ENCODE peak calls at places on chromosome 3, in five cellular contexts. One of them, this sample, is unnamed.

GRCh38 chr3:49992351-49992750 is 52.4 kb downstream of the RBM6 start:
- DNase-seq in choroid plexus epithelial cell: no peak
- DNase-seq in CD8-positive, alpha-beta T cell: no peak
- DNase-seq in GM23248: no peak
- DNase-seq in left ventricle myocardium inferior: no peak
- DNase-seq in this sample: no peak

GRCh38 chr3:168459229-168459784 is 363.6 kb upstream of the GOLIM4 start:
- DNase-seq in GM23248: peak; percentile 49
- DNase-seq in CD8-positive, alpha-beta T cell: no peak
- DNase-seq in choroid plexus epithelial cell: no peak
- DNase-seq in left ventricle myocardium inferior: no peak
- DNase-seq in this sample: no peak

GRCh38 chr3:196585044-196585757 is 16.7 kb downstream of the FBXO45 start:
- DNase-seq in choroid plexus epithelial cell: peak; percentile 13
- DNase-seq in CD8-positive, alpha-beta T cell: no peak
- DNase-seq in left ventricle myocardium inferior: no peak
- DNase-seq in GM23248: peak; percentile 21
- DNase-seq in this sample: no peak

GRCh38 chr3:166837535-166837934 is 542.6 kb downstream of the ZBBX start:
- DNase-seq in left ventricle myocardium inferior: no peak
- DNase-seq in CD8-positive, alpha-beta T cell: no peak
- DNase-seq in choroid plexus epithelial cell: no peak
- DNase-seq in GM23248: no peak
- DNase-seq in this sample: peak; percentile 62

GRCh38 chr3:15974647-15975046 is 176.9 kb upstream of the ANKRD28 start:
- DNase-seq in choroid plexus epithelial cell: no peak
- DNase-seq in CD8-positive, alpha-beta T cell: no peak
- DNase-seq in left ventricle myocardium inferior: no peak
- DNase-seq in GM23248: no peak
- DNase-seq in this sample: no peak

GRCh38 chr3:139357899-139358298 is 14.1 kb downstream of the MRPS22 start:
- DNase-seq in left ventricle myocardium inferior: no peak
- DNase-seq in CD8-positive, alpha-beta T cell: no peak
- DNase-seq in choroid plexus epithelial cell: no peak
- DNase-seq in GM23248: no peak
- DNase-seq in this sample: no peak

GRCh38 chr3:146093928-146094327 is 67.1 kb downstream of the PLOD2 start:
- DNase-seq in left ventricle myocardium inferior: no peak
- DNase-seq in GM23248: peak; percentile 49
- DNase-seq in CD8-positive, alpha-beta T cell: no peak
- DNase-seq in choroid plexus epithelial cell: peak; percentile 66
- DNase-seq in this sample: peak; percentile 34

GRCh38 chr3:66037330-66037985 is 1.3 kb downstream of the MAGI1 start:
- DNase-seq in left ventricle myocardium inferior: peak; percentile 46
- DNase-seq in GM23248: peak; percentile 77
- DNase-seq in choroid plexus epithelial cell: peak; percentile 59
- DNase-seq in CD8-positive, alpha-beta T cell: no peak
- DNase-seq in this sample: peak; percentile 63

GRCh38 chr3:148931574-148931973 is 59.8 kb upstream of the GYG1 start:
- DNase-seq in choroid plexus epithelial cell: no peak
- DNase-seq in left ventricle myocardium inferior: no peak
- DNase-seq in CD8-positive, alpha-beta T cell: no peak
- DNase-seq in GM23248: no peak
- DNase-seq in this sample: no peak

GRCh38 chr3:106811376-106811775 is 565.9 kb upstream of the CCDC54 start:
- DNase-seq in left ventricle myocardium inferior: no peak
- DNase-seq in GM23248: peak; percentile 76
- DNase-seq in choroid plexus epithelial cell: peak; percentile 65
- DNase-seq in CD8-positive, alpha-beta T cell: no peak
- DNase-seq in this sample: peak; percentile 73

GRCh38 chr3:33299395-33300081 is 22.3 kb downstream of the FBXL2 start:
- DNase-seq in GM23248: peak; percentile 79
- DNase-seq in choroid plexus epithelial cell: peak; percentile 70
- DNase-seq in left ventricle myocardium inferior: no peak
- DNase-seq in CD8-positive, alpha-beta T cell: no peak
- DNase-seq in this sample: peak; percentile 85

GRCh38 chr3:194233150-194233549 is 97.2 kb downstream of the HES1 start:
- DNase-seq in CD8-positive, alpha-beta T cell: no peak
- DNase-seq in GM23248: no peak
- DNase-seq in choroid plexus epithelial cell: no peak
- DNase-seq in left ventricle myocardium inferior: no peak
- DNase-seq in this sample: no peak

GRCh38 chr3:142943870-142944269 is 19.6 kb downstream of the PAQR9 start:
- DNase-seq in CD8-positive, alpha-beta T cell: no peak
- DNase-seq in GM23248: no peak
- DNase-seq in choroid plexus epithelial cell: no peak
- DNase-seq in left ventricle myocardium inferior: no peak
- DNase-seq in this sample: peak; percentile 73

GRCh38 chr3:13626915-13627460 is 78.1 kb downstream of the FBLN2 start:
- DNase-seq in GM23248: no peak
- DNase-seq in left ventricle myocardium inferior: no peak
- DNase-seq in choroid plexus epithelial cell: no peak
- DNase-seq in CD8-positive, alpha-beta T cell: no peak
- DNase-seq in this sample: no peak

GRCh38 chr3:6417174-6417573 is 443.7 kb upstream of the GRM7 start:
- DNase-seq in left ventricle myocardium inferior: no peak
- DNase-seq in CD8-positive, alpha-beta T cell: no peak
- DNase-seq in GM23248: no peak
- DNase-seq in choroid plexus epithelial cell: no peak
- DNase-seq in this sample: no peak

GRCh38 chr3:186360779-186361178 is 1.3 kb downstream of the DGKG start:
- DNase-seq in left ventricle myocardium inferior: peak; percentile 45
- DNase-seq in GM23248: no peak
- DNase-seq in choroid plexus epithelial cell: no peak
- DNase-seq in CD8-positive, alpha-beta T cell: no peak
- DNase-seq in this sample: no peak

GRCh38 chr3:184710870-184711365 is 946 bp downstream of the MAGEF1 start:
- DNase-seq in left ventricle myocardium inferior: no peak
- DNase-seq in choroid plexus epithelial cell: no peak
- DNase-seq in GM23248: peak; percentile 58
- DNase-seq in CD8-positive, alpha-beta T cell: peak; percentile 22
- DNase-seq in this sample: no peak

GRCh38 chr3:1703169-1703568 is 395.5 kb upstream of the CNTN4 start:
- DNase-seq in left ventricle myocardium inferior: no peak
- DNase-seq in choroid plexus epithelial cell: no peak
- DNase-seq in CD8-positive, alpha-beta T cell: no peak
- DNase-seq in GM23248: no peak
- DNase-seq in this sample: no peak

GRCh38 chr3:10518506-10519150 is 13.2 kb upstream of the ATP2B2 start:
- DNase-seq in CD8-positive, alpha-beta T cell: no peak
- DNase-seq in left ventricle myocardium inferior: peak; percentile 30
- DNase-seq in choroid plexus epithelial cell: peak; percentile 73
- DNase-seq in GM23248: no peak
- DNase-seq in this sample: no peak

GRCh38 chr3:194267744-194268658 is 83.1 kb downstream of the CPN2 start:
- DNase-seq in CD8-positive, alpha-beta T cell: no peak
- DNase-seq in left ventricle myocardium inferior: peak; percentile 80
- DNase-seq in GM23248: no peak
- DNase-seq in choroid plexus epithelial cell: peak; percentile 16
- DNase-seq in this sample: no peak

GRCh38 chr3:78634316-78634715 is 1133.5 kb downstream of the ROBO1 start:
- DNase-seq in GM23248: no peak
- DNase-seq in CD8-positive, alpha-beta T cell: no peak
- DNase-seq in choroid plexus epithelial cell: peak; percentile 70
- DNase-seq in left ventricle myocardium inferior: no peak
- DNase-seq in this sample: no peak

GRCh38 chr3:133944181-133944580 is 48.5 kb upstream of the RAB6B start:
- DNase-seq in left ventricle myocardium inferior: no peak
- DNase-seq in choroid plexus epithelial cell: peak; percentile 51
- DNase-seq in CD8-positive, alpha-beta T cell: no peak
- DNase-seq in GM23248: peak; percentile 69
- DNase-seq in this sample: peak; percentile 39

GRCh38 chr3:172096881-172097420 is 57.6 kb downstream of the FNDC3B start:
- DNase-seq in CD8-positive, alpha-beta T cell: no peak
- DNase-seq in choroid plexus epithelial cell: peak; percentile 80
- DNase-seq in GM23248: peak; percentile 82
- DNase-seq in left ventricle myocardium inferior: no peak
- DNase-seq in this sample: peak; percentile 93

GRCh38 chr3:42067324-42067723 is 23.8 kb upstream of the TRAK1 start:
- DNase-seq in GM23248: peak; percentile 89
- DNase-seq in choroid plexus epithelial cell: peak; percentile 83
- DNase-seq in left ventricle myocardium inferior: no peak
- DNase-seq in CD8-positive, alpha-beta T cell: no peak
- DNase-seq in this sample: no peak

GRCh38 chr3:13861461-13861860 is 18.4 kb downstream of the WNT7A start:
- DNase-seq in left ventricle myocardium inferior: no peak
- DNase-seq in CD8-positive, alpha-beta T cell: no peak
- DNase-seq in GM23248: no peak
- DNase-seq in choroid plexus epithelial cell: no peak
- DNase-seq in this sample: no peak

GRCh38 chr3:170128977-170129431 is 52.5 kb downstream of the PHC3 start:
- DNase-seq in left ventricle myocardium inferior: no peak
- DNase-seq in CD8-positive, alpha-beta T cell: no peak
- DNase-seq in GM23248: peak; percentile 62
- DNase-seq in choroid plexus epithelial cell: no peak
- DNase-seq in this sample: peak; percentile 52

GRCh38 chr3:32325957-32326356 is 65.7 kb upstream of the CMTM7 start:
- DNase-seq in left ventricle myocardium inferior: no peak
- DNase-seq in GM23248: no peak
- DNase-seq in choroid plexus epithelial cell: no peak
- DNase-seq in CD8-positive, alpha-beta T cell: no peak
- DNase-seq in this sample: peak; percentile 48

GRCh38 chr3:71456826-71457225 is 126.7 kb downstream of the FOXP1 start:
- DNase-seq in GM23248: no peak
- DNase-seq in choroid plexus epithelial cell: no peak
- DNase-seq in left ventricle myocardium inferior: no peak
- DNase-seq in CD8-positive, alpha-beta T cell: no peak
- DNase-seq in this sample: no peak

GRCh38 chr3:182703233-182703632 is 90.1 kb upstream of the ATP11B start:
- DNase-seq in left ventricle myocardium inferior: no peak
- DNase-seq in CD8-positive, alpha-beta T cell: no peak
- DNase-seq in choroid plexus epithelial cell: no peak
- DNase-seq in GM23248: no peak
- DNase-seq in this sample: no peak

GRCh38 chr3:138861755-138862333 is 27.1 kb upstream of the PIK3CB start:
- DNase-seq in CD8-positive, alpha-beta T cell: no peak
- DNase-seq in left ventricle myocardium inferior: no peak
- DNase-seq in choroid plexus epithelial cell: peak; percentile 86
- DNase-seq in GM23248: peak; percentile 90
- DNase-seq in this sample: peak; percentile 75

GRCh38 chr3:43855674-43856299 is 165.0 kb downstream of the ABHD5 start:
- DNase-seq in choroid plexus epithelial cell: peak; percentile 84
- DNase-seq in left ventricle myocardium inferior: peak; percentile 34
- DNase-seq in GM23248: peak; percentile 79
- DNase-seq in CD8-positive, alpha-beta T cell: peak; percentile 28
- DNase-seq in this sample: peak; percentile 78

GRCh38 chr3:88957751-88958452 is 149.5 kb upstream of the EPHA3 start:
- DNase-seq in CD8-positive, alpha-beta T cell: no peak
- DNase-seq in choroid plexus epithelial cell: peak; percentile 88
- DNase-seq in GM23248: peak; percentile 88
- DNase-seq in left ventricle myocardium inferior: no peak
- DNase-seq in this sample: peak; percentile 68

GRCh38 chr3:16370872-16371740 is 106.1 kb downstream of the OXNAD1 start:
- DNase-seq in GM23248: no peak
- DNase-seq in CD8-positive, alpha-beta T cell: no peak
- DNase-seq in left ventricle myocardium inferior: peak; percentile 53
- DNase-seq in choroid plexus epithelial cell: peak; percentile 22
- DNase-seq in this sample: peak; percentile 25

GRCh38 chr3:103052236-103052830 is 617.5 kb downstream of the ZPLD1 start:
- DNase-seq in GM23248: peak; percentile 11
- DNase-seq in left ventricle myocardium inferior: peak; percentile 25
- DNase-seq in choroid plexus epithelial cell: no peak
- DNase-seq in CD8-positive, alpha-beta T cell: no peak
- DNase-seq in this sample: peak; percentile 4

GRCh38 chr3:121295966-121296365 is 249.8 kb downstream of the POLQ start:
- DNase-seq in choroid plexus epithelial cell: peak; percentile 32
- DNase-seq in GM23248: no peak
- DNase-seq in CD8-positive, alpha-beta T cell: no peak
- DNase-seq in left ventricle myocardium inferior: no peak
- DNase-seq in this sample: peak; percentile 0

GRCh38 chr3:13346481-13347389 is 73.4 kb downstream of the NUP210 start:
- DNase-seq in left ventricle myocardium inferior: peak; percentile 26
- DNase-seq in CD8-positive, alpha-beta T cell: peak; percentile 75
- DNase-seq in GM23248: no peak
- DNase-seq in choroid plexus epithelial cell: no peak
- DNase-seq in this sample: no peak

DNA sequence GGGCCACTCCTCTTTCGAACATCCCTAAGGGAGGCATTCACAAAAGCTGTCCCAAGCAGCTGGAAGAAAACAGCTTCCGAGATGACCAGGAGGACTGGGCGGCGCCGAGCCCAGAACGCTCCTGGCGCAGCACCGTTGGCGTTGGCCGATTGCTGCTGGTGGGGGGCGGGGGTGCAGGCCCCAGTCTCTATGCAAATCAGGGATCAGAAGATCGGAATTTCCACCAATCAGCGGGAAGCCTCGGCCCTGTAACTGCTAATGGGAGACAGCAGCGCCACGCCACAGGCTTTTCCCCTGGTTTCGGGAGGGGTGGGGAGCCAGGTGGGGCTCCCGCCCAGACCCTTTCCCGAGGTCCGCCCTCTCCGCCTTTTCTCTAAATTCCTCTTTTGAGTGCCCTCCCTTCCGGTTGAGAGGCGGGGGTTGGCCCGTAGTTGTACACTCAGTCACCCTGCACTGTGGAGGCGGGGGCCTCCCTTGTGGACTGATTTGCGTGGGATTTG is 27.0 kb downstream of the HMCES start:
- DNase-seq in CD8-positive, alpha-beta T cell: no peak
- DNase-seq in left ventricle myocardium inferior: peak; percentile 81
- DNase-seq in GM23248: peak; percentile 77
- DNase-seq in choroid plexus epithelial cell: peak; percentile 89
- DNase-seq in this sample: peak; percentile 92
- H3K4me3 ChIP-seq in CD8-positive, alpha-beta T cell: no peak overlapping the region
- H3K4me3 ChIP-seq in left ventricle myocardium inferior: peak overlapping the region; percentile 46
- H3K4me3 ChIP-seq in GM23248: peak overlapping the region; percentile 46
- H3K4me3 ChIP-seq in choroid plexus epithelial cell: peak overlapping the region; percentile 57
- H3K4me3 ChIP-seq in this sample: peak overlapping the region; percentile 3

GRCh38 chr3:48716982-48717746 is at the start of gene IP6K2:
- DNase-seq in CD8-positive, alpha-beta T cell: peak; percentile 99
- DNase-seq in left ventricle myocardium inferior: peak; percentile 99
- DNase-seq in choroid plexus epithelial cell: peak; percentile 99
- DNase-seq in GM23248: peak; percentile 100
- DNase-seq in this sample: peak; percentile 98
- H3K4me3 ChIP-seq in CD8-positive, alpha-beta T cell: peak within 1 kb of the TSS; percentile 90
- H3K4me3 ChIP-seq in left ventricle myocardium inferior: peak within 1 kb of the TSS; percentile 81
- H3K4me3 ChIP-seq in choroid plexus epithelial cell: peak within 1 kb of the TSS; percentile 75
- H3K4me3 ChIP-seq in GM23248: peak within 1 kb of the TSS; percentile 94
- H3K4me3 ChIP-seq in this sample: peak within 1 kb of the TSS; percentile 100

GRCh38 chr3:164451083-164451910 is 627.0 kb downstream of the SI start:
- DNase-seq in GM23248: peak; percentile 31
- DNase-seq in choroid plexus epithelial cell: peak; percentile 39
- DNase-seq in left ventricle myocardium inferior: peak; percentile 22
- DNase-seq in CD8-positive, alpha-beta T cell: no peak
- DNase-seq in this sample: no peak
- H3K4me3 ChIP-seq in GM23248: peak overlapping the region; percentile 44
- H3K4me3 ChIP-seq in choroid plexus epithelial cell: no peak overlapping the region
- H3K4me3 ChIP-seq in left ventricle myocardium inferior: peak overlapping the region; percentile 50
- H3K4me3 ChIP-seq in CD8-positive, alpha-beta T cell: no peak overlapping the region
- H3K4me3 ChIP-seq in this sample: no peak overlapping the region

DNA sequence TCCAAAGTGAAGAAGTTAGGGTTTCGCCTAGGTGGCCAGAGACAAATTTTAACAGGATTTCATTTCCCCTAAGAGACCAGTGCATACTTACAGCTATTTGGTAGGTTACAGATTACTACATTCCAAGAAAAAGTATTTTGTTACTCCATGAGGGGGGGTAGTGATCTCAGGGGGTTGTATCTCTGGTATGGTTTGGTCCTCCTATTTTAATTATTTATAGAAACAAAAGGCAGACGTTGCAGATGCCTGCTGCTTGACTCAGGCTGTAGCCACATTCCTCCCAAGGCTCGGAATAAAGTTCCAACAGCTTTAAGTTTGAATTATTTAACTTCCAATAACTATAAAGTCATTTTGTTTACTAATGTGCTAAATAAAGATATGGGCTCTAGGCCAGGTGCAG is 1.3 kb upstream of the TRIM59 start:
- DNase-seq in CD8-positive, alpha-beta T cell: no peak
- DNase-seq in left ventricle myocardium inferior: no peak
- DNase-seq in GM23248: peak; percentile 89
- DNase-seq in choroid plexus epithelial cell: peak; percentile 91
- DNase-seq in this sample: no peak
- H3K4me3 ChIP-seq in CD8-positive, alpha-beta T cell: no peak overlapping the region
- H3K4me3 ChIP-seq in left ventricle myocardium inferior: no peak overlapping the region
- H3K4me3 ChIP-seq in GM23248: peak overlapping the region; percentile 83
- H3K4me3 ChIP-seq in choroid plexus epithelial cell: no peak overlapping the region
- H3K4me3 ChIP-seq in this sample: no peak overlapping the region